ENCODE peak calls at places on chromosomes 7 and 10, in five cellular contexts. Q is A172; O is activated CD4-positive, alpha-beta T cell treated with anti-CD3 and anti-CD28 coated beads for 36 hours; G is stimulated activated CD4-positive, alpha-beta T cell treated with anti-CD3 and anti-CD28 coated beads, Interleukin-1b, Interleukin-23, amount 100 ng/mL, for 4 hours; A is tibial artery. U is an unnamed sample.

GRCh38 chr7:12629816-12630614 is 57.4 kb upstream of the ARL4A start:
- DNase-seq in Q (no peak), O (no peak), G (no peak), A (no peak), U (no peak)

GRCh38 chr10:104622598-104623209 is 18.4 kb upstream of the SORCS3 start:
- DNase-seq in Q (peak), O (peak), G (no peak), A (no peak), U (no peak)

GRCh38 chr7:76357379-76358052 is 1.3 kb downstream of the YWHAG start:
- DNase-seq in Q (no peak), O (no peak), G (no peak), A (no peak), U (peak)

GRCh38 chr10:86260564-86260963 is 106.0 kb downstream of the GRID1 start:
- DNase-seq in Q (no peak), O (no peak), G (no peak), A (no peak), U (no peak)

GRCh38 chr7:135800560-135800959 is 51.9 kb upstream of the FAM180A start:
- DNase-seq in Q (no peak), O (no peak), G (no peak), A (no peak), U (no peak)

GRCh38 chr7:144468990-144469732 is 65.7 kb upstream of the NOBOX start:
- DNase-seq in Q (no peak), O (no peak), G (no peak), A (no peak), U (no peak)

GRCh38 chr10:30751678-30752331 is 122.3 kb upstream of the LYZL2 start:
- DNase-seq in Q (peak), O (no peak), G (no peak), A (peak), U (no peak)

GRCh38 chr10:132064771-132065437 is 842 bp upstream of the JAKMIP3 start:
- DNase-seq in Q (no peak), O (no peak), G (no peak), A (no peak), U (no peak)

GRCh38 chr10:67912330-67912946 is 28.0 kb downstream of the SIRT1 start:
- DNase-seq in Q (no peak), O (no peak), G (no peak), A (no peak), U (no peak)

GRCh38 chr10:132749428-132749780 is 36.5 kb downstream of the NKX6-2 start:
- DNase-seq in Q (no peak), O (no peak), G (no peak), A (no peak), U (no peak)

GRCh38 chr10:20303453-20304152 is 487.4 kb downstream of the PLXDC2 start:
- DNase-seq in Q (no peak), O (no peak), G (no peak), A (no peak), U (no peak)

GRCh38 chr10:126090911-126091728 is 194.8 kb downstream of the FANK1 start:
- DNase-seq in Q (peak), O (no peak), G (no peak), A (no peak), U (peak)

GRCh38 chr7:7565018-7565680 is 1.5 kb upstream of the MIOS start:
- DNase-seq in Q (no peak), O (peak), G (no peak), A (no peak), U (no peak)

GRCh38 chr10:86374664-86375063 is 8.1 kb upstream of the GRID1 start:
- DNase-seq in Q (no peak), O (no peak), G (no peak), A (no peak), U (no peak)

GRCh38 chr7:25196132-25196896 is 32.0 kb downstream of the NPVF start:
- DNase-seq in Q (no peak), O (no peak), G (no peak), A (no peak), U (no peak)

GRCh38 chr7:24573008-24573553 is at the start of gene PALS2:
- DNase-seq in Q (peak), O (peak), G (peak), A (peak), U (peak)

GRCh38 chr7:50304158-50304910 is at the start of gene IKZF1:
- DNase-seq in Q (no peak), O (peak), G (no peak), A (peak), U (no peak)

GRCh38 chr10:77737608-77738007 is 100.0 kb upstream of the KCNMA1 start:
- DNase-seq in Q (peak), O (no peak), G (no peak), A (no peak), U (peak)

GRCh38 chr10:98299341-98299740 is 31.3 kb upstream of the LOXL4 start:
- DNase-seq in Q (no peak), O (no peak), G (no peak), A (no peak), U (no peak)

GRCh38 chr10:46020871-46021553 is 9.4 kb downstream of the NCOA4 start:
- DNase-seq in Q (no peak), O (no peak), G (no peak), A (no peak), U (no peak)

GRCh38 chr7:94241402-94241925 is 153.2 kb upstream of the COL1A2 start:
- DNase-seq in Q (no peak), O (no peak), G (no peak), A (no peak), U (no peak)

GRCh38 chr10:78515037-78515872 is 481.6 kb downstream of the RPS24 start:
- DNase-seq in Q (no peak), O (no peak), G (no peak), A (peak), U (no peak)

GRCh38 chr10:72508033-72508432 is 117.8 kb downstream of the MICU1 start:
- DNase-seq in Q (no peak), O (no peak), G (no peak), A (no peak), U (no peak)

GRCh38 chr7:150375662-150376521 is 3.2 kb upstream of the ZNF775 start:
- DNase-seq in Q (no peak), O (peak), G (peak), A (no peak), U (peak)

U was measured in Caki2.